ENCODE peak calls at places on chromosomes 7 and 10, in four cellular contexts. X, C, H and Y are unnamed samples.

GRCh38 chr7:33754933-33755928 is 150.1 kb upstream of the BMPER start:
- DNase-seq in C (no peak), X (no peak), H (no peak), Y (no peak)

GRCh38 chr7:5237286-5237685 is 45.5 kb upstream of the SLC29A4 start:
- DNase-seq in C (peak; percentile 82), H (peak; percentile 57), X (peak; percentile 76), Y (peak; percentile 58)

GRCh38 chr7:879093-879492 is 2.7 kb downstream of the GET4 start:
- DNase-seq in C (peak; percentile 80), H (no peak), X (no peak), Y (no peak)

GRCh38 chr10:99711129-99711719 is 20.7 kb downstream of the COX15 start:
- DNase-seq in C (no peak), X (no peak), H (peak; percentile 36), Y (no peak)

GRCh38 chr10:124592736-124593430 is 131.3 kb downstream of the LHPP start:
- DNase-seq in H (no peak), X (no peak), C (peak; percentile 64), Y (no peak)

GRCh38 chr10:50561816-50562215 is 61.9 kb downstream of the SGMS1 start:
- DNase-seq in X (no peak), H (peak; percentile 65), C (no peak), Y (no peak)

GRCh38 chr10:683448-684071 is 5.9 kb downstream of the DIP2C start:
- DNase-seq in H (peak; percentile 64), C (no peak), X (peak; percentile 46), Y (peak; percentile 64)

GRCh38 chr7:101519324-101520017 is 109.6 kb downstream of the MYL10 start:
- DNase-seq in H (no peak), X (no peak), C (no peak), Y (no peak)

GRCh38 chr10:70847666-70848360 is 32.1 kb downstream of the SGPL1 start:
- DNase-seq in H (no peak), C (no peak), X (no peak), Y (no peak)

GRCh38 chr7:78472519-78472918 is 673.9 kb downstream of the PHTF2 start:
- DNase-seq in H (no peak), X (no peak), C (no peak), Y (no peak)

GRCh38 chr7:4792537-4793126 is 17.2 kb downstream of the AP5Z1 start:
- DNase-seq in H (peak; percentile 38), C (peak; percentile 87), X (no peak), Y (no peak)

GRCh38 chr7:101494602-101495329 is 132.1 kb downstream of the COL26A1 start:
- DNase-seq in X (no peak), C (no peak), H (no peak), Y (no peak)

GRCh38 chr10:124461642-124462347 is at the start of gene LHPP:
- DNase-seq in X (peak; percentile 94), H (peak; percentile 89), C (peak; percentile 99), Y (peak; percentile 75)

GRCh38 chr7:28298870-28299484 is 113.3 kb upstream of the CREB5 start:
- DNase-seq in X (no peak), C (no peak), H (peak; percentile 46), Y (peak; percentile 6)

GRCh38 chr7:29292886-29293658 is 98.5 kb downstream of the CHN2 start:
- DNase-seq in C (no peak), X (no peak), H (no peak), Y (no peak)

GRCh38 chr7:29976265-29976664 is 13.3 kb downstream of the SCRN1 start:
- DNase-seq in X (no peak), C (no peak), H (no peak), Y (no peak)

GRCh38 chr10:19063991-19064390 is 15.4 kb downstream of the MALRD1 start:
- DNase-seq in X (no peak), H (no peak), C (no peak), Y (no peak)

GRCh38 chr10:103678104-103678526 is 177.3 kb downstream of the SH3PXD2A start:
- DNase-seq in H (peak; percentile 77), X (no peak), C (peak; percentile 92), Y (peak; percentile 78)

GRCh38 chr7:42843209-42843800 is 68.6 kb downstream of the C7orf25 start:
- DNase-seq in H (peak; percentile 19), X (peak; percentile 65), C (no peak), Y (no peak)

GRCh38 chr10:75071164-75071489 is 40.3 kb upstream of the SAMD8 start:
- DNase-seq in X (no peak), H (no peak), C (peak; percentile 29), Y (no peak)

GRCh38 chr10:133141963-133142350 is 18.1 kb upstream of the KNDC1 start:
- DNase-seq in H (no peak), C (peak; percentile 62), X (peak; percentile 61), Y (no peak)

GRCh38 chr10:129646921-129647320 is 179.9 kb downstream of the MGMT start:
- DNase-seq in X (no peak), C (no peak), H (no peak), Y (no peak)

GRCh38 chr10:31896972-31897384 is 31.7 kb downstream of the ARHGAP12 start:
- DNase-seq in X (no peak), C (no peak), H (no peak), Y (no peak)

GRCh38 chr7:30923774-30924413 is 12.2 kb downstream of the AQP1 start:
- DNase-seq in X (peak; percentile 47), C (peak; percentile 71), H (no peak), Y (no peak)

GRCh38 chr7:23020742-23021401 is 6.9 kb upstream of the HYCC1 start:
- DNase-seq in H (no peak), X (no peak), C (no peak), Y (no peak)

GRCh38 chr7:6157685-6158423 is 114.6 kb downstream of the CYTH3 start:
- DNase-seq in C (no peak), X (peak; percentile 64), H (no peak), Y (no peak)